ENCODE peak calls at places on chromosomes 4 and X, in ten cellular contexts. O is lower lobe of right lung, D is fibroblast of the aortic adventitia, K is fibroblast of mammary gland, X is A549, Y is right lobe of liver, U is AG09319, V is cardiac muscle cell, R is upper lobe of left lung, P is ovary. G is an unnamed sample.

GRCh38 chr4:145709843-145710242 is 29.9 kb downstream of the C4orf51 start:
- DNase-seq in O (no peak), D (peak), K (peak), X (no peak), Y (no peak), U (peak), V (peak), R (no peak), P (no peak), G (no peak)

GRCh38 chr4:25030283-25031076 is at the start of gene LGI2:
- DNase-seq in O (peak), D (no peak), K (no peak), X (no peak), Y (peak), U (no peak), V (peak), R (peak), P (peak), G (peak)

GRCh38 chrX:97332963-97333362 is 449.3 kb downstream of the RPA4 start:
- DNase-seq in O (no peak), D (peak), K (peak), X (no peak), Y (no peak), U (no peak), V (peak), R (no peak), P (no peak), G (no peak)

GRCh38 chrX:15170927-15171326 is 99.0 kb downstream of the ASB9 start:
- DNase-seq in O (no peak), D (no peak), K (no peak), X (no peak), Y (no peak), U (no peak), V (no peak), R (no peak), P (no peak), G (no peak)

GRCh38 chr4:143335979-143336827 is 473 bp upstream of the GAB1 start:
- DNase-seq in O (peak), D (peak), K (peak), X (peak), Y (peak), U (peak), V (peak), R (peak), P (peak), G (peak)

GRCh38 chrX:121571333-121571732 is 523.9 kb downstream of the GLUD2 start:
- DNase-seq in O (no peak), D (no peak), K (peak), X (no peak), Y (no peak), U (no peak), V (no peak), R (no peak), P (no peak), G (no peak)

GRCh38 chr4:113636877-113637276 is 124.7 kb downstream of the CAMK2D start:
- DNase-seq in O (no peak), D (peak), K (peak), X (no peak), Y (no peak), U (no peak), V (peak), R (no peak), P (no peak), G (no peak)

GRCh38 chr4:47741200-47741599 is 96.7 kb downstream of the CORIN start:
- DNase-seq in O (no peak), D (no peak), K (peak), X (no peak), Y (no peak), U (no peak), V (peak), R (no peak), P (no peak), G (no peak)

GRCh38 chr4:52250124-52250523 is 199.0 kb downstream of the SPATA18 start:
- DNase-seq in O (no peak), D (peak), K (peak), X (no peak), Y (no peak), U (no peak), V (peak), R (no peak), P (peak), G (no peak)

GRCh38 chr4:2352171-2352570 is 66.3 kb downstream of the ZFYVE28 start:
- DNase-seq in O (peak), D (no peak), K (no peak), X (no peak), Y (no peak), U (no peak), V (no peak), R (no peak), P (no peak), G (no peak)

DNA sequence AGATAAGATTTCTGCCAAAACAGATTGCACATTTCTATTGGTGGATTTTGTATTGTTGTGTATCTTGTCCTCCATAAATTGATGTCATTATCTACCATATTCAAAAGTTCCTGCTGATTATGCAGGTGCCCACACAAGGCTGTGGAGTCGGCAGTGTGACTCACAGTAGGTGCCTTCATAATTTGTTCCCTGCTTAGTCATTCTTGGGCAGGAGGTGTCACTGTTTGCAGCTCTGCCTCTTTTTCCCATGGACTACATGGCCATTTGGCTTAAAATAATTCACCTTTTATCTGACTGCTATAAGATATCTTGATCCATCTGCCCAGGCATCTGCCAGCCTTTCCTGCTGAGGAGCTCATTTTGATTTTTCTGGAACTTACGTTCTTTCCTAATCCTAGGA is 33.6 kb upstream of the ENPEP start:
- DNase-seq in O (no peak), D (no peak), K (peak), X (no peak), Y (no peak), U (no peak), V (no peak), R (no peak), P (no peak), G (no peak)
- TF ChIP-seq CTCF in O (no peak), D (no peak), K (peak), X (no peak), Y (peak), U (no peak), V (no peak), R (no peak), P (no peak), G (no peak)

GRCh38 chr4:7477695-7478094 is 43.0 kb upstream of the PSAPL1 start:
- DNase-seq in O (no peak), D (no peak), K (no peak), X (no peak), Y (no peak), U (no peak), V (no peak), R (no peak), P (no peak), G (no peak)

GRCh38 chr4:7474320-7474719 is 39.6 kb upstream of the PSAPL1 start:
- DNase-seq in O (no peak), D (no peak), K (no peak), X (no peak), Y (no peak), U (no peak), V (no peak), R (no peak), P (no peak), G (no peak)

GRCh38 chr4:7475207-7475606 is 40.5 kb upstream of the PSAPL1 start:
- DNase-seq in O (no peak), D (no peak), K (no peak), X (no peak), Y (no peak), U (no peak), V (no peak), R (no peak), P (no peak), G (no peak)

GRCh38 chr4:7478665-7479064 is 43.9 kb upstream of the PSAPL1 start:
- DNase-seq in O (no peak), D (no peak), K (no peak), X (no peak), Y (no peak), U (no peak), V (no peak), R (no peak), P (no peak), G (no peak)

GRCh38 chr4:7476820-7477219 is 42.1 kb upstream of the PSAPL1 start:
- DNase-seq in O (no peak), D (no peak), K (no peak), X (no peak), Y (no peak), U (no peak), V (no peak), R (no peak), P (no peak), G (no peak)
- TF ChIP-seq CTCF in O (no peak), D (no peak), K (no peak), X (no peak), Y (no peak), U (no peak), V (no peak), R (no peak), P (no peak), G (no peak)

DNA sequence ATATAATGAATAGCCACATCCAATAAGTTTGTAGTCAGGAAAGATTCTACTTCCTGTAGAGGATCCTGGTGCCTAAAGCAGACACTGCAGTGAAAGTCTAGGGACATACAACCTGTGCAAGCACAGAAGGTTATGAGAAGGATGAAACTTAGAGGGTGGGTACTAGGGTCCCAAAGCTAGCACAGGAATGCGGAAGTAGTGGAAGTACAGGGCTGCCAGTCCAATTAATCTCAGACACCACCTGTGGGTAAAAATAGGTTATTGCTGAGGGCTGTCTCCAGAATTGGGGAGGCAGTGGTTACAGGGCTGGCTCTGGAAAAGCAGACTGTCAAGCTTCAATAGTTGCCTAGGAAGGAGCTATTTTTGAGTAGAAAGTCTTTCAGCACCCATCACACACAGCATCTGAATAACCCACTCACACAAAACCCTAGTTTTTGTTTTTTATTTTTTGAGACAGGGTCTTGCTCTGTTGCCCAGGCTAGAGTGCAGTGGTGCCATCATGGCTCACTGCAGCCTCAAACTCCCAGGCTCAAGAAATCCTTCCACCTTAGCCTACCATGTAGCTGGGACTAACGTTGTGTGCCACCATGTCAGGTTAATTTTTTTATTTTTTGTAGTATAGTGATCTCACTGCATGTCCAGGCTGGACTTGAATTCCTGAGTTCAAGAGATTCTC is 50.8 kb upstream of the ELF2 start:
- DNase-seq in O (no peak), D (no peak), K (no peak), X (peak), Y (no peak), U (no peak), V (no peak), R (no peak), P (no peak), G (no peak)
- TF ChIP-seq CTCF in O (no peak), D (no peak), K (no peak), X (no peak), Y (peak), U (peak), V (no peak), R (peak), P (no peak), G (no peak)

GRCh38 chr4:70269674-70270073 is 27.3 kb downstream of the CSN3 start:
- DNase-seq in O (no peak), D (no peak), K (peak), X (peak), Y (no peak), U (no peak), V (peak), R (no peak), P (no peak), G (no peak)
- TF ChIP-seq CTCF in O (peak), D (no peak), K (peak), X (peak), Y (peak), U (no peak), V (peak), R (no peak), P (no peak), G (peak)

GRCh38 chr4:76251448-76252270 is at the start of gene FAM47E:
- DNase-seq in O (peak), D (no peak), K (peak), X (peak), Y (peak), U (no peak), V (peak), R (peak), P (peak), G (peak)
- TF ChIP-seq CTCF in O (peak), D (peak), K (no peak), X (peak), Y (peak), U (peak), V (peak), R (peak), P (no peak), G (peak)

GRCh38 chr4:180462116-180462515 is 1781.1 kb upstream of the TENM3 start:
- DNase-seq in O (no peak), D (no peak), K (no peak), X (no peak), Y (no peak), U (no peak), V (no peak), R (no peak), P (no peak), G (no peak)

GRCh38 chr4:180455226-180455625 is 1788.0 kb upstream of the TENM3 start:
- DNase-seq in O (no peak), D (no peak), K (no peak), X (no peak), Y (no peak), U (no peak), V (no peak), R (no peak), P (no peak), G (no peak)

DNA sequence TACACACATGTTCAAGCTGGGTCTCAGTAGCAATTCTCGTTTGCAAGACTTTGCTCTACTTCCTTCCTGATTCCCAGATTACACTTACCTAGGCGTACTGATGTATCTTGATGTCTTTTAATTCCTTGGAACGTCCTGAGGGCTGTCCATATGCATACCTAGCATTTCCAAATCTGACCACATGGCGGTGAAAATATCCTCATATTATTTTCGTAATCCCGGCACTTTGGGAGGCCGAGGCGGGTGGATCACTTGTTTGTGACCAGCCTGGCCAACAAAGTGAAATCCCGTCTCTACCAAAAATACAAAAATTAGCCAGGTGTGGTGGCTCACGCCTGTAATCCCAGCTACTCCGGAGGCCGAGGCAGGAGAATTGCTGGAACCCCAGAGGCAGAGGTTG is 1786.3 kb upstream of the TENM3 start:
- DNase-seq in O (no peak), D (no peak), K (no peak), X (peak), Y (no peak), U (no peak), V (no peak), R (no peak), P (no peak), G (no peak)
- TF ChIP-seq CTCF in O (no peak), D (no peak), K (no peak), X (no peak), Y (no peak), U (no peak), V (no peak), R (no peak), P (no peak), G (peak)

DNA sequence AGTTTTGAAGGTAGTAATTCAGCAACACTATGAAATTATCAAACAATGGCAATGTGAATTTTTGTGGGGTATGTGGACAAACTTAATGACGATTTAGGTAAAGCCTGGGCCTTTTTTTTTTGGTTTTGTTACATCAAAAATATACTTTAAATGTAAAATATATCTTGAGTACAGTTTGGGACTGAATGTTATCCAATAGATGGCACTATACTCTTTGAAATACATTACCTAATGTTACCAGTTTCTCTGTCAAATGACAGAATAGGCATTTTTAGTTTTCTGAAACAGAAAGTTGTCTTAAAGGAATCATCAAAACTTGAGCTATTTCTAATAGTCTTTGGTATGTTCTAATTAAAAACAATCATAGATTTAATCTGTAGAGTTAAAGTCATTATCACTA is 1651.9 kb downstream of the C4orf33 start:
- DNase-seq in O (no peak), D (peak), K (peak), X (peak), Y (no peak), U (no peak), V (peak), R (no peak), P (no peak), G (no peak)
- TF ChIP-seq CTCF in O (no peak), D (no peak), K (peak), X (peak), Y (peak), U (no peak), V (no peak), R (no peak), P (no peak), G (peak)

DNA sequence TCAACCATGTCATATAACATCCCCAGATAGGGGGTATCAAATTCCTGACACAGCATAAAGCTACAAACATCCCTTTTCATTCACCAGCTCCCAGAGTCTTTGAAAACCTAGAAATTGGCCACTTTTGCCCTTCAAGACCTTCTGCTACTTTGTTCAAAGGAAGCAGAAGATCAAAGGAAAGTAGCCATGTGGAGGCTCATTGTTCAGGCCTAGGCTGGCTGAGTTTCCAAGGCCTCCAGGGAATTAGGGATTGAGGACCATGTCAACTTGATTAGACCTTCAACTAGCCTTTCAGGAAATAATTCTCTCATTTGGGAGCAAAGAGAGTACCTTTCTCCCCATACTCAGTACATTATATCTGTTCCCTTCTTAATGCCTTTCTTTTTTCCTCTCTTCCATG is 66.8 kb upstream of the ATXN3L start:
- DNase-seq in O (no peak), D (no peak), K (no peak), X (no peak), Y (no peak), U (no peak), V (no peak), R (no peak), P (no peak), G (no peak)
- TF ChIP-seq CTCF in O (no peak), D (no peak), K (no peak), X (no peak), Y (no peak), U (no peak), V (no peak), R (no peak), P (no peak), G (no peak)

G was measured in progenitor cell of endocrine pancreas.